ENCODE peak calls at places on chromosomes 6 and 20, in six cellular contexts. One of them, this sample, is unnamed.
A peak's percentile ranks its signal among the peaks of the same experiment; 100 is the strongest.

GRCh38 chr6:56677559-56677958 is 34.9 kb upstream of the DST start:
- DNase-seq in brain microvascular endothelial cell: no peak
- DNase-seq in NCI-H774: no peak
- DNase-seq in Ammon's horn: no peak
- DNase-seq in activated CD4-positive, CD25-positive, alpha-beta regulatory T cell: no peak
- DNase-seq in NCI-H1105: no peak
- DNase-seq in this sample: no peak

GRCh38 chr20:64101731-64102621 is 5.4 kb downstream of the NPBWR2 start:
- DNase-seq in brain microvascular endothelial cell: no peak
- DNase-seq in NCI-H774: peak; percentile 21
- DNase-seq in Ammon's horn: no peak
- DNase-seq in activated CD4-positive, CD25-positive, alpha-beta regulatory T cell: peak; percentile 59
- DNase-seq in NCI-H1105: peak; percentile 53
- DNase-seq in this sample: no peak

GRCh38 chr6:35487653-35488516 is 9.0 kb downstream of the TEAD3 start:
- DNase-seq in brain microvascular endothelial cell: no peak
- DNase-seq in NCI-H774: no peak
- DNase-seq in Ammon's horn: no peak
- DNase-seq in activated CD4-positive, CD25-positive, alpha-beta regulatory T cell: no peak
- DNase-seq in NCI-H1105: no peak
- DNase-seq in this sample: no peak

GRCh38 chr20:57633945-57634491 is 13.8 kb upstream of the ZBP1 start:
- DNase-seq in brain microvascular endothelial cell: no peak
- DNase-seq in NCI-H774: no peak
- DNase-seq in Ammon's horn: no peak
- DNase-seq in activated CD4-positive, CD25-positive, alpha-beta regulatory T cell: no peak
- DNase-seq in NCI-H1105: no peak
- DNase-seq in this sample: no peak

GRCh38 chr6:11921017-11921438 is 91.1 kb upstream of the HIVEP1 start:
- DNase-seq in brain microvascular endothelial cell: peak; percentile 97
- DNase-seq in NCI-H774: no peak
- DNase-seq in Ammon's horn: peak; percentile 13
- DNase-seq in activated CD4-positive, CD25-positive, alpha-beta regulatory T cell: no peak
- DNase-seq in NCI-H1105: no peak
- DNase-seq in this sample: peak; percentile 12

GRCh38 chr6:131368077-131368911 is 204.7 kb upstream of the ARG1 start:
- DNase-seq in brain microvascular endothelial cell: no peak
- DNase-seq in NCI-H774: no peak
- DNase-seq in Ammon's horn: peak; percentile 82
- DNase-seq in activated CD4-positive, CD25-positive, alpha-beta regulatory T cell: no peak
- DNase-seq in NCI-H1105: no peak
- DNase-seq in this sample: no peak

GRCh38 chr6:37731888-37732287 is 34.2 kb upstream of the MDGA1 start:
- DNase-seq in brain microvascular endothelial cell: no peak
- DNase-seq in NCI-H774: no peak
- DNase-seq in Ammon's horn: no peak
- DNase-seq in activated CD4-positive, CD25-positive, alpha-beta regulatory T cell: no peak
- DNase-seq in NCI-H1105: no peak
- DNase-seq in this sample: no peak

GRCh38 chr20:53294804-53295203 is 298.8 kb downstream of the ZNF217 start:
- DNase-seq in brain microvascular endothelial cell: no peak
- DNase-seq in NCI-H774: no peak
- DNase-seq in Ammon's horn: no peak
- DNase-seq in activated CD4-positive, CD25-positive, alpha-beta regulatory T cell: no peak
- DNase-seq in NCI-H1105: no peak
- DNase-seq in this sample: no peak

GRCh38 chr20:34299925-34300806 is 3.0 kb downstream of the AHCY start:
- DNase-seq in brain microvascular endothelial cell: no peak
- DNase-seq in NCI-H774: peak; percentile 7
- DNase-seq in Ammon's horn: no peak
- DNase-seq in activated CD4-positive, CD25-positive, alpha-beta regulatory T cell: no peak
- DNase-seq in NCI-H1105: peak; percentile 8
- DNase-seq in this sample: no peak

GRCh38 chr6:17737704-17738252 is 31.1 kb upstream of the NUP153 start:
- DNase-seq in brain microvascular endothelial cell: no peak
- DNase-seq in NCI-H774: no peak
- DNase-seq in Ammon's horn: no peak
- DNase-seq in activated CD4-positive, CD25-positive, alpha-beta regulatory T cell: no peak
- DNase-seq in NCI-H1105: no peak
- DNase-seq in this sample: no peak

GRCh38 chr6:107331409-107332386 is 127.7 kb downstream of the PDSS2 start:
- DNase-seq in brain microvascular endothelial cell: no peak
- DNase-seq in NCI-H774: no peak
- DNase-seq in Ammon's horn: no peak
- DNase-seq in activated CD4-positive, CD25-positive, alpha-beta regulatory T cell: no peak
- DNase-seq in NCI-H1105: no peak
- DNase-seq in this sample: no peak

This sample was measured in GOT3.